ENCODE peak calls at places on chromosomes 7 and 10, in nine cellular contexts. R is activated CD4-positive, alpha-beta T cell treated with anti-CD3 and anti-CD28 coated beads, Interleukin-2, amount 10 ng/mL, durations not matched to agents 7 days and 5 days; P is H54; K is activated CD4-positive, CD25-positive, alpha-beta regulatory T cell; M is fibroblast of lung; E is left cardiac atrium; A is naive thymus-derived CD4-positive, alpha-beta T cell; N is psoas muscle; Z is NCI-H748 treated with DMSO at 0.1 percent for 48 hours. S is an unnamed sample.

GRCh38 chr7:116449441-116449840 is 50.1 kb upstream of the CAV2 start:
- DNase-seq in P (no peak), M (no peak), E (no peak), N (no peak), A (no peak), Z (no peak), K (no peak), R (no peak), S (no peak)

GRCh38 chr7:131383417-131383816 is 55.7 kb downstream of the MKLN1 start:
- DNase-seq in A (peak; percentile 1), K (no peak), Z (no peak), M (peak; percentile 64), E (no peak), P (no peak), R (no peak), N (no peak), S (peak; percentile 59)

GRCh38 chr7:22885824-22886255 is 63.2 kb upstream of the TOMM7 start:
- DNase-seq in M (no peak), K (peak; percentile 3), R (peak; percentile 81), A (peak; percentile 50), N (no peak), Z (peak; percentile 52), P (no peak), E (no peak), S (no peak)

GRCh38 chr10:3776796-3777571 is 8.0 kb downstream of the KLF6 start:
- DNase-seq in N (peak; percentile 40), P (no peak), K (peak; percentile 32), M (peak; percentile 98), R (peak; percentile 70), E (peak; percentile 73), Z (peak; percentile 79), A (peak; percentile 67), S (peak; percentile 67)

GRCh38 chr10:128087884-128088695 is 38.1 kb downstream of the MKI67 start:
- DNase-seq in A (no peak), R (no peak), N (no peak), M (no peak), E (no peak), P (no peak), Z (no peak), K (no peak), S (no peak)

GRCh38 chr10:3773465-3774017 is 11.5 kb downstream of the KLF6 start:
- DNase-seq in Z (no peak), N (no peak), E (no peak), K (no peak), M (no peak), P (no peak), R (no peak), A (no peak), S (no peak)

GRCh38 chr7:584122-584465 is 64.4 kb upstream of the PDGFA start:
- DNase-seq in R (peak; percentile 94), K (peak; percentile 82), Z (no peak), A (peak; percentile 91), P (no peak), E (no peak), N (no peak), M (no peak), S (no peak)

GRCh38 chr10:99325261-99325660 is 3.9 kb upstream of the CNNM1 start:
- DNase-seq in E (no peak), K (no peak), M (no peak), A (no peak), P (no peak), Z (no peak), R (no peak), N (no peak), S (peak; percentile 38)

GRCh38 chr7:23022258-23022745 is 8.4 kb upstream of the HYCC1 start:
- DNase-seq in A (no peak), N (no peak), K (no peak), M (peak; percentile 96), P (no peak), E (no peak), Z (no peak), R (no peak), S (peak; percentile 89)

GRCh38 chr7:7803597-7804229 is 85.3 kb upstream of the RPA3 start:
- DNase-seq in Z (no peak), A (no peak), P (no peak), N (no peak), M (peak; percentile 18), R (no peak), K (no peak), E (no peak), S (no peak)

GRCh38 chr7:157664034-157664433 is 327.2 kb downstream of the DNAJB6 start:
- DNase-seq in M (no peak), P (no peak), K (no peak), Z (no peak), A (no peak), N (no peak), E (no peak), R (no peak), S (no peak)

GRCh38 chr7:27210441-27211083 is 10.7 kb upstream of the HOXA13 start:
- DNase-seq in N (no peak), R (peak; percentile 40), K (no peak), Z (no peak), A (no peak), E (peak; percentile 62), M (peak; percentile 27), P (no peak), S (peak; percentile 35)

GRCh38 chr7:67346876-67347275 is 350.2 kb downstream of the TYW1 start:
- DNase-seq in N (no peak), A (no peak), M (no peak), E (no peak), P (no peak), K (no peak), R (no peak), Z (no peak), S (no peak)

GRCh38 chr7:18703743-18704142 is 208.2 kb downstream of the HDAC9 start:
- DNase-seq in P (no peak), E (no peak), R (no peak), Z (no peak), M (peak; percentile 6), K (no peak), N (no peak), A (no peak), S (no peak)

GRCh38 chr10:125086716-125087115 is 73.6 kb downstream of the CTBP2 start:
- DNase-seq in E (no peak), Z (no peak), R (no peak), K (no peak), A (no peak), M (no peak), P (no peak), N (no peak), S (no peak)

GRCh38 chr10:71964669-71965515 is 697 bp downstream of the CHST3 start:
- DNase-seq in P (peak; percentile 79), K (no peak), R (peak; percentile 13), E (peak; percentile 87), N (peak; percentile 81), A (peak; percentile 10), M (peak; percentile 83), Z (peak; percentile 3), S (peak; percentile 66)

GRCh38 chr7:40839881-40840280 is 705.1 kb downstream of the SUGCT start:
- DNase-seq in Z (no peak), A (no peak), K (no peak), E (no peak), N (no peak), M (peak; percentile 82), R (no peak), P (no peak), S (peak; percentile 94)

GRCh38 chr10:131435232-131435631 is 123.7 kb upstream of the TCERG1L start:
- DNase-seq in K (no peak), E (no peak), R (no peak), M (no peak), N (no peak), P (no peak), Z (no peak), A (no peak), S (no peak)

GRCh38 chr7:41047789-41048191 is 655.1 kb downstream of the INHBA start:
- DNase-seq in E (peak; percentile 53), N (peak; percentile 28), P (no peak), K (no peak), A (no peak), M (peak; percentile 54), Z (no peak), R (no peak), S (no peak)

GRCh38 chr7:144622751-144623150 is 213.1 kb downstream of the TPK1 start:
- DNase-seq in K (no peak), A (no peak), N (no peak), R (no peak), Z (no peak), E (no peak), M (no peak), P (no peak), S (no peak)

GRCh38 chr7:119472398-119473038 is 800.5 kb upstream of the KCND2 start:
- DNase-seq in E (no peak), M (no peak), Z (peak; percentile 92), R (no peak), N (no peak), K (no peak), P (no peak), A (no peak), S (no peak)

GRCh38 chr10:125722811-125723210 is 3.3 kb downstream of the EDRF1 start:
- DNase-seq in E (no peak), N (no peak), A (no peak), Z (no peak), M (no peak), K (no peak), P (no peak), R (no peak), S (no peak)

GRCh38 chr10:95457319-95457886 is 103.8 kb downstream of the SORBS1 start:
- DNase-seq in M (peak; percentile 42), Z (no peak), N (no peak), A (no peak), R (no peak), K (no peak), E (no peak), P (no peak), S (no peak)

GRCh38 chr7:27117687-27118491 is 12.7 kb downstream of the HOXA4 start:
- DNase-seq in K (no peak), P (no peak), E (no peak), N (no peak), R (no peak), M (peak; percentile 89), Z (no peak), A (no peak), S (no peak)

GRCh38 chr7:6423942-6424701 is 23.6 kb downstream of the DAGLB start:
- DNase-seq in E (no peak), A (no peak), M (no peak), Z (no peak), P (peak; percentile 100), R (no peak), K (no peak), N (peak; percentile 87), S (peak; percentile 42)

GRCh38 chr7:37481154-37481553 is 32.5 kb upstream of the ELMO1 start:
- DNase-seq in M (no peak), K (no peak), P (no peak), Z (no peak), R (no peak), E (no peak), A (no peak), N (no peak), S (no peak)

GRCh38 chr7:32072397-32072796 is 2.2 kb upstream of the PDE1C start:
- DNase-seq in R (no peak), M (no peak), E (no peak), N (no peak), P (peak; percentile 45), A (no peak), Z (no peak), K (no peak), S (no peak)

S was measured in NCI-H226.